ENCODE peak calls at places on chromosomes 11 and 22, in five cellular contexts. One of them, this sample, is unnamed.

GRCh38 chr11:8390851-8391612 is 127.4 kb upstream of the LMO1 start:
- DNase-seq in H1: no peak
- DNase-seq in H9: no peak
- DNase-seq in neuronal stem cell: no peak
- DNase-seq in mesenchymal stem cell: no peak
- DNase-seq in this sample: no peak

GRCh38 chr22:27480487-27480886 is 321.1 kb downstream of the MN1 start:
- DNase-seq in H1: no peak
- DNase-seq in H9: peak
- DNase-seq in neuronal stem cell: peak
- DNase-seq in mesenchymal stem cell: no peak
- DNase-seq in this sample: no peak

GRCh38 chr11:24754406-24754805 is 257.6 kb downstream of the LUZP2 start:
- DNase-seq in H1: no peak
- DNase-seq in H9: no peak
- DNase-seq in neuronal stem cell: no peak
- DNase-seq in mesenchymal stem cell: no peak
- DNase-seq in this sample: peak

GRCh38 chr11:93216511-93217121 is 18.8 kb upstream of the SLC36A4 start:
- DNase-seq in H1: no peak
- DNase-seq in H9: no peak
- DNase-seq in neuronal stem cell: no peak
- DNase-seq in mesenchymal stem cell: no peak
- DNase-seq in this sample: no peak

GRCh38 chr22:45720875-45721378 is 49.3 kb downstream of the ATXN10 start:
- DNase-seq in H1: no peak
- DNase-seq in H9: no peak
- DNase-seq in neuronal stem cell: no peak
- DNase-seq in mesenchymal stem cell: no peak
- DNase-seq in this sample: no peak

GRCh38 chr11:34355726-34356125 is 2.1 kb downstream of the ABTB2 start:
- DNase-seq in H1: no peak
- DNase-seq in H9: no peak
- DNase-seq in neuronal stem cell: no peak
- DNase-seq in mesenchymal stem cell: no peak
- DNase-seq in this sample: no peak

GRCh38 chr11:1446623-1447022 is 40.0 kb downstream of the MOB2 start:
- DNase-seq in H1: no peak
- DNase-seq in H9: no peak
- DNase-seq in neuronal stem cell: no peak
- DNase-seq in mesenchymal stem cell: no peak
- DNase-seq in this sample: no peak

GRCh38 chr11:13046626-13047570 is 37.8 kb downstream of the RASSF10 start:
- DNase-seq in H1: no peak
- DNase-seq in H9: no peak
- DNase-seq in neuronal stem cell: no peak
- DNase-seq in mesenchymal stem cell: no peak
- DNase-seq in this sample: no peak

GRCh38 chr11:61816736-61817455 is at the start of gene FADS1:
- DNase-seq in H1: peak
- DNase-seq in H9: peak
- DNase-seq in neuronal stem cell: peak
- DNase-seq in mesenchymal stem cell: peak
- DNase-seq in this sample: peak

GRCh38 chr11:128692750-128693578 is 908 bp upstream of the FLI1 start:
- DNase-seq in H1: no peak
- DNase-seq in H9: peak
- DNase-seq in neuronal stem cell: no peak
- DNase-seq in mesenchymal stem cell: peak
- DNase-seq in this sample: no peak

GRCh38 chr22:40412441-40412840 is 42.0 kb downstream of the SGSM3 start:
- DNase-seq in H1: no peak
- DNase-seq in H9: no peak
- DNase-seq in neuronal stem cell: no peak
- DNase-seq in mesenchymal stem cell: no peak
- DNase-seq in this sample: no peak

GRCh38 chr11:1829039-1829820 is 5.6 kb upstream of the SYT8 start:
- DNase-seq in H1: no peak
- DNase-seq in H9: no peak
- DNase-seq in neuronal stem cell: no peak
- DNase-seq in mesenchymal stem cell: peak
- DNase-seq in this sample: peak

GRCh38 chr11:65482306-65482850 is 16.5 kb upstream of the MALAT1 start:
- DNase-seq in H1: no peak
- DNase-seq in H9: no peak
- DNase-seq in neuronal stem cell: no peak
- DNase-seq in mesenchymal stem cell: no peak
- DNase-seq in this sample: no peak
- H3K14ac ChIP-seq in H1: no peak
- H3K14ac ChIP-seq in H9: no peak
- H3K14ac ChIP-seq in neuronal stem cell: no peak
- H3K14ac ChIP-seq in mesenchymal stem cell: no peak
- H3K14ac ChIP-seq in this sample: peak

GRCh38 chr11:122811721-122812120 is 26.6 kb upstream of the CRTAM start:
- DNase-seq in H1: no peak
- DNase-seq in H9: no peak
- DNase-seq in neuronal stem cell: no peak
- DNase-seq in mesenchymal stem cell: no peak
- DNase-seq in this sample: no peak
- H2BK15ac ChIP-seq in H1: no peak
- H2BK15ac ChIP-seq in H9: no peak
- H2BK15ac ChIP-seq in neuronal stem cell: no peak
- H2BK15ac ChIP-seq in mesenchymal stem cell: no peak
- H2BK15ac ChIP-seq in this sample: no peak

DNA sequence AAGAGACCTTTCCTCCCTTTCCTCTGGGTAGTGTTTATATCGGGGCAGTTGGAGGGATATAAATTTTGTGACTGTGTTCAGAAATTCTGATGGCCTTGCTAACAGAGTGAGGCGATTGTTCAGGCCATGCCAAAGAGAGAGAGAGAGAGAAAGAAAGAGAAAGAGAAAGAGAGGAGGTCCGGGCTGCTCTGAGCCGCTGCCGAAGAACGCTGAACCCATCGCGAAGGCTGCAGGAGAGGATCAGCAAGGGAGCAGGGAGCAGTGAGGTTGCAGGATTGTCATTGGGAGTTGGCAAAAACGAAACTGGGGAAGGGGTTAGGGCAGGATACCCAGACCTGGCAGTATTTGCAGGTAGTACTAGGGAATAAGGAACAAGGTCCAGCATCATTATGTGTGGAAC is 537.1 kb downstream of the INSC start:
- DNase-seq in H1: no peak
- DNase-seq in H9: no peak
- DNase-seq in neuronal stem cell: no peak
- DNase-seq in mesenchymal stem cell: no peak
- DNase-seq in this sample: no peak
- H3K14ac ChIP-seq in H1: no peak
- H3K14ac ChIP-seq in H9: no peak
- H3K14ac ChIP-seq in neuronal stem cell: no peak
- H3K14ac ChIP-seq in mesenchymal stem cell: no peak
- H3K14ac ChIP-seq in this sample: peak

DNA sequence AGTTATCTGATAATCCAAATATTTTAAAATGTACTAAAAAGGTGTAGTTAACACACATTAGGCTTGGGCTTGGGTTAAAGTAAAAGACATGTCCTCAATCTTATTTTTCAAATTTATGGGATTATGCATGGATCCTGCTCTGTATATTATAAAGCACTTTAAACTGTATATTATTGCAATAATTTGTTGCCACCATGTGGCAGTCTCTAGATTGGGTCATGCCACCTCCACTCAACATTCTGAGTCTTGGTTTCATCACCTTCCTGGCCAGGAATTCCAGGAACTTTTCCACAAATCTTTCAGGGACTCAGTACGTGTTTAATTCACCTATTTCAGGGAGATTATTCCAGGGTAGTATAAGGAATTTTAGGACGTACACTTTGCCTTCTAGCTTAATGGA is 695.5 kb downstream of the FAM181B start:
- DNase-seq in H1: no peak
- DNase-seq in H9: no peak
- DNase-seq in neuronal stem cell: no peak
- DNase-seq in mesenchymal stem cell: no peak
- DNase-seq in this sample: no peak
- H2BK15ac ChIP-seq in H1: no peak
- H2BK15ac ChIP-seq in H9: no peak
- H2BK15ac ChIP-seq in neuronal stem cell: no peak
- H2BK15ac ChIP-seq in mesenchymal stem cell: no peak
- H2BK15ac ChIP-seq in this sample: no peak

GRCh38 chr22:20957691-20958440 is 9.2 kb upstream of the AIFM3 start:
- DNase-seq in H1: no peak
- DNase-seq in H9: peak
- DNase-seq in neuronal stem cell: no peak
- DNase-seq in mesenchymal stem cell: peak
- DNase-seq in this sample: no peak
- H3K14ac ChIP-seq in H1: no peak
- H3K14ac ChIP-seq in H9: no peak
- H3K14ac ChIP-seq in neuronal stem cell: no peak
- H3K14ac ChIP-seq in mesenchymal stem cell: no peak
- H3K14ac ChIP-seq in this sample: peak